ENCODE peak calls at places on chromosomes 7 and 10, in five cellular contexts. One of them, this sample, is unnamed.

GRCh38 chr7:107173691-107174406 is 5.0 kb downstream of the HBP1 start:
- DNase-seq in dorsolateral prefrontal cortex: no peak
- DNase-seq in HCT116: no peak
- DNase-seq in adrenal gland: no peak
- DNase-seq in coronary artery: no peak
- DNase-seq in this sample: no peak

GRCh38 chr7:128041203-128041602 is 10.0 kb upstream of the LRRC4 start:
- DNase-seq in dorsolateral prefrontal cortex: no peak
- DNase-seq in HCT116: no peak
- DNase-seq in adrenal gland: peak
- DNase-seq in coronary artery: no peak
- DNase-seq in this sample: no peak

GRCh38 chr7:27169658-27170493 is 4.2 kb downstream of the HOXA10 start:
- DNase-seq in dorsolateral prefrontal cortex: no peak
- DNase-seq in HCT116: no peak
- DNase-seq in adrenal gland: no peak
- DNase-seq in coronary artery: no peak
- DNase-seq in this sample: peak

GRCh38 chr7:83640731-83641533 is 8.0 kb downstream of the SEMA3E start:
- DNase-seq in dorsolateral prefrontal cortex: no peak
- DNase-seq in HCT116: no peak
- DNase-seq in adrenal gland: no peak
- DNase-seq in coronary artery: no peak
- DNase-seq in this sample: no peak

GRCh38 chr10:93386496-93387369 is 95.4 kb downstream of the MYOF start:
- DNase-seq in dorsolateral prefrontal cortex: no peak
- DNase-seq in HCT116: no peak
- DNase-seq in adrenal gland: peak
- DNase-seq in coronary artery: no peak
- DNase-seq in this sample: no peak

GRCh38 chr10:71005337-71006305 is 117.3 kb upstream of the PCBD1 start:
- DNase-seq in dorsolateral prefrontal cortex: no peak
- DNase-seq in HCT116: no peak
- DNase-seq in adrenal gland: no peak
- DNase-seq in coronary artery: no peak
- DNase-seq in this sample: no peak

GRCh38 chr7:1593091-1593866 is 23.4 kb upstream of the PSMG3 start:
- DNase-seq in dorsolateral prefrontal cortex: no peak
- DNase-seq in HCT116: no peak
- DNase-seq in adrenal gland: no peak
- DNase-seq in coronary artery: no peak
- DNase-seq in this sample: no peak

GRCh38 chr10:63331586-63331985 is 134.2 kb downstream of the JMJD1C start:
- DNase-seq in dorsolateral prefrontal cortex: no peak
- DNase-seq in HCT116: no peak
- DNase-seq in adrenal gland: no peak
- DNase-seq in coronary artery: no peak
- DNase-seq in this sample: no peak

GRCh38 chr7:159112136-159113011 is 32.3 kb downstream of the VIPR2 start:
- DNase-seq in dorsolateral prefrontal cortex: peak
- DNase-seq in HCT116: no peak
- DNase-seq in adrenal gland: no peak
- DNase-seq in coronary artery: peak
- DNase-seq in this sample: no peak

GRCh38 chr10:73649876-73650536 is 5.8 kb downstream of the SYNPO2L start:
- DNase-seq in dorsolateral prefrontal cortex: no peak
- DNase-seq in HCT116: no peak
- DNase-seq in adrenal gland: no peak
- DNase-seq in coronary artery: no peak
- DNase-seq in this sample: no peak

GRCh38 chr10:44990302-44990655 is 10.4 kb upstream of the ZNF22 start:
- DNase-seq in dorsolateral prefrontal cortex: no peak
- DNase-seq in HCT116: no peak
- DNase-seq in adrenal gland: no peak
- DNase-seq in coronary artery: peak
- DNase-seq in this sample: no peak

GRCh38 chr10:44805461-44806210 is 105.5 kb upstream of the TMEM72 start:
- DNase-seq in dorsolateral prefrontal cortex: no peak
- DNase-seq in HCT116: no peak
- DNase-seq in adrenal gland: peak
- DNase-seq in coronary artery: peak
- DNase-seq in this sample: peak

GRCh38 chr7:37015353-37016034 is 291.2 kb upstream of the AOAH start:
- DNase-seq in dorsolateral prefrontal cortex: no peak
- DNase-seq in HCT116: no peak
- DNase-seq in adrenal gland: no peak
- DNase-seq in coronary artery: no peak
- DNase-seq in this sample: no peak

GRCh38 chr10:116146374-116146773 is 126.6 kb downstream of the GFRA1 start:
- DNase-seq in dorsolateral prefrontal cortex: no peak
- DNase-seq in HCT116: no peak
- DNase-seq in adrenal gland: peak
- DNase-seq in coronary artery: no peak
- DNase-seq in this sample: no peak

DNA sequence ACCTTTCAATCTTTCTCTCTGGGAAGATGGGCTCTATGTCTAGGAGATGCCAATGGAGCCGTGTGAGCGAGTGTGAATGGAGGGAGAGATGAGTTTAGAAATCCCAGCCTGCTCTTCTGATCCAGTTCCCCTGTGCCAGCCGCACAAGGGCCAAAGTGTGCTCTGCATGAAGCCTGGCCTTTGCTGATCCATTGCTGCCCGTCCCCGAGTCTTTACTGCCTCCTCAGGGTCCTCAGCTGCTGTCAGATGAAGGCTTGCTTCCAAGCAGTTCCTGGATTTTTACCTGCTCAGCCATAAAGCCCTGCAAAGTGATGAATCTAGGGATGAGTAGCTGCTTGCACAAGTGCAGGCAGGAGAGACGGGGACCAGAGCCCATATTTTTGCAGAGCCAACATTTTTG is 115.9 kb downstream of the ZMIZ1 start:
- DNase-seq in dorsolateral prefrontal cortex: no peak
- DNase-seq in HCT116: no peak
- DNase-seq in adrenal gland: no peak
- DNase-seq in coronary artery: no peak
- DNase-seq in this sample: no peak
- H3K27ac ChIP-seq in dorsolateral prefrontal cortex: peak
- H3K27ac ChIP-seq in HCT116: peak
- H3K27ac ChIP-seq in adrenal gland: no peak
- H3K27ac ChIP-seq in coronary artery: no peak
- H3K27ac ChIP-seq in this sample: peak

DNA sequence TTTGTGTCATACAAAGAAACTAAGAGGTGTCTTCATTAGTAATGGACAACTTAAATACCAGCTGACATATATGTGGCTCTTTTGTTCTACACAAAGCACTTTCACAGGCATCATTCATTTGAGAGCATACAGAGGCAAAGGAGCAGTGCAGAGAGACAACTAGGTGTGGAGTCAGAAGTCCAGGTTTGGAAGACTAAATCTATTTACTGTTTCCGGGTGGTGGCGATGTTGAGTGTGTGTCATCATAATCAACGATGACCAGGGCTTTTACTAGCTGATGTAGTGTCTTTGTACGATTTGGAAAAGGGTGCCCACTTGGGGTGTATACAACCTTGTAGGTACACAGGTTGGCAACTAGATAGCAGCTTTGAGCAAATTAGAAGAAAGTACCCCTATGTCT is 195.5 kb upstream of the CCDC6 start:
- DNase-seq in dorsolateral prefrontal cortex: no peak
- DNase-seq in HCT116: no peak
- DNase-seq in adrenal gland: no peak
- DNase-seq in coronary artery: no peak
- DNase-seq in this sample: no peak
- TF ChIP-seq CTCF in dorsolateral prefrontal cortex: no peak
- TF ChIP-seq CTCF in HCT116: no peak
- TF ChIP-seq CTCF in adrenal gland: no peak
- TF ChIP-seq CTCF in coronary artery: no peak
- TF ChIP-seq CTCF in this sample: no peak

GRCh38 chr7:78609281-78609680 is 810.7 kb downstream of the PHTF2 start:
- DNase-seq in dorsolateral prefrontal cortex: no peak
- DNase-seq in HCT116: no peak
- DNase-seq in adrenal gland: no peak
- DNase-seq in coronary artery: no peak
- DNase-seq in this sample: no peak
- H3K27ac ChIP-seq in dorsolateral prefrontal cortex: no peak
- H3K27ac ChIP-seq in HCT116: no peak
- H3K27ac ChIP-seq in adrenal gland: no peak
- H3K27ac ChIP-seq in coronary artery: no peak
- H3K27ac ChIP-seq in this sample: no peak

DNA sequence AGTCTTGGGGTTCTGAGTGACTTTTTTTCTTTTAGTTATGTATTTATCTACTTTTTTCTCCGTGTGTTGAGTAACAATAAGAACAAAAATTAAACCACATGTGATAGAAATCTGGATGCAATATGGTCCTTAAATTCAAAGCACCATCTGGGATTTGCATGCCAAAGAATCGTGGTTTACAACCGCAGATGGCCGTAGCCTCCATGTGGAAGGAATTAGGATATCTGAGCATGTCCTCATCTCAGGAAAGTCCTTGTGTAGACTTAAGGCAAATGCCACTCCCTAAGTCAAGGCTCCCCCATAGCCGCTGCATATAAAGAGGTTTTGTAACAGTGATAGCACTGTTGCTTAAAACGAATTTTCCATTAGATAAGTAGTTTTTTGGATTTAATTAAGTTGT is 304.0 kb downstream of the ZEB1 start:
- DNase-seq in dorsolateral prefrontal cortex: no peak
- DNase-seq in HCT116: no peak
- DNase-seq in adrenal gland: no peak
- DNase-seq in coronary artery: no peak
- DNase-seq in this sample: no peak
- TF ChIP-seq CTCF in dorsolateral prefrontal cortex: no peak
- TF ChIP-seq CTCF in HCT116: no peak
- TF ChIP-seq CTCF in adrenal gland: no peak
- TF ChIP-seq CTCF in coronary artery: peak
- TF ChIP-seq CTCF in this sample: no peak

GRCh38 chr7:25659841-25660240 is 431.6 kb upstream of the NPVF start:
- DNase-seq in dorsolateral prefrontal cortex: no peak
- DNase-seq in HCT116: no peak
- DNase-seq in adrenal gland: no peak
- DNase-seq in coronary artery: no peak
- DNase-seq in this sample: no peak
- H3K27ac ChIP-seq in dorsolateral prefrontal cortex: no peak
- H3K27ac ChIP-seq in HCT116: no peak
- H3K27ac ChIP-seq in adrenal gland: no peak
- H3K27ac ChIP-seq in coronary artery: no peak
- H3K27ac ChIP-seq in this sample: no peak

GRCh38 chr10:80690434-80690833 is 152.7 kb downstream of the SH2D4B start:
- DNase-seq in dorsolateral prefrontal cortex: no peak
- DNase-seq in HCT116: no peak
- DNase-seq in adrenal gland: no peak
- DNase-seq in coronary artery: no peak
- DNase-seq in this sample: no peak

GRCh38 chr10:80681142-80681541 is 143.4 kb downstream of the SH2D4B start:
- DNase-seq in dorsolateral prefrontal cortex: no peak
- DNase-seq in HCT116: no peak
- DNase-seq in adrenal gland: no peak
- DNase-seq in coronary artery: no peak
- DNase-seq in this sample: no peak

GRCh38 chr10:80685355-80685754 is 147.7 kb downstream of the SH2D4B start:
- DNase-seq in dorsolateral prefrontal cortex: no peak
- DNase-seq in HCT116: no peak
- DNase-seq in adrenal gland: no peak
- DNase-seq in coronary artery: no peak
- DNase-seq in this sample: no peak

GRCh38 chr10:80684217-80684616 is 146.5 kb downstream of the SH2D4B start:
- DNase-seq in dorsolateral prefrontal cortex: no peak
- DNase-seq in HCT116: peak
- DNase-seq in adrenal gland: no peak
- DNase-seq in coronary artery: no peak
- DNase-seq in this sample: no peak

GRCh38 chr10:80686734-80687561 is 149.2 kb downstream of the SH2D4B start:
- DNase-seq in dorsolateral prefrontal cortex: no peak
- DNase-seq in HCT116: no peak
- DNase-seq in adrenal gland: no peak
- DNase-seq in coronary artery: no peak
- DNase-seq in this sample: no peak
- TF ChIP-seq CTCF in dorsolateral prefrontal cortex: no peak
- TF ChIP-seq CTCF in HCT116: no peak
- TF ChIP-seq CTCF in adrenal gland: no peak
- TF ChIP-seq CTCF in coronary artery: no peak
- TF ChIP-seq CTCF in this sample: no peak